ENCODE peak calls at places on chromosomes 2 and 18, in ten cellular contexts. S is breast epithelium, R is HepG2, V is sigmoid colon, Y is prostate gland, C is K562, U is spleen, H is HCT116, O is upper lobe of left lung, W is H1. G is an unnamed sample. For H3K36me3, the result is how much of the 10 kb centered on the place peaks cover.

GRCh38 chr18:48488388-48488850 is 50.4 kb upstream of the CTIF start:
- DNase-seq in S (no peak), R (peak), V (no peak), Y (peak), C (no peak), U (no peak), H (peak), O (no peak), W (no peak), G (no peak)

GRCh38 chr18:54148678-54149077 is 75.8 kb downstream of the MBD2 start:
- DNase-seq in S (no peak), R (no peak), V (no peak), Y (no peak), C (no peak), U (no peak), H (no peak), O (no peak), W (no peak), G (no peak)

GRCh38 chr2:234852941-234853340 is 98.9 kb upstream of the SH3BP4 start:
- DNase-seq in S (no peak), R (no peak), V (no peak), Y (no peak), C (no peak), U (no peak), H (no peak), O (no peak), W (no peak), G (no peak)

GRCh38 chr2:8631465-8632005 is 50.3 kb upstream of the ID2 start:
- DNase-seq in S (no peak), R (no peak), V (no peak), Y (no peak), C (no peak), U (peak), H (no peak), O (no peak), W (no peak), G (no peak)

GRCh38 chr2:112154246-112155110 is 16.3 kb downstream of the FBLN7 start:
- DNase-seq in S (no peak), R (no peak), V (no peak), Y (no peak), C (no peak), U (no peak), H (no peak), O (no peak), W (no peak), G (peak)

GRCh38 chr2:219207884-219208740 is 1.5 kb downstream of the ZFAND2B start:
- DNase-seq in S (no peak), R (peak), V (peak), Y (peak), C (no peak), U (peak), H (no peak), O (no peak), W (no peak), G (peak)

GRCh38 chr18:48838921-48839818 is 111.6 kb downstream of the SMAD7 start:
- DNase-seq in S (no peak), R (no peak), V (no peak), Y (no peak), C (no peak), U (peak), H (no peak), O (no peak), W (no peak), G (no peak)

GRCh38 chr2:51710222-51710621 is 678.3 kb upstream of the NRXN1 start:
- DNase-seq in S (no peak), R (peak), V (no peak), Y (no peak), C (no peak), U (no peak), H (peak), O (no peak), W (peak), G (no peak)

GRCh38 chr2:69959425-69959824 is 2.0 kb downstream of the ASPRV1 start:
- DNase-seq in S (no peak), R (no peak), V (no peak), Y (no peak), C (no peak), U (no peak), H (no peak), O (no peak), W (no peak), G (no peak)

GRCh38 chr2:74876081-74876886 is 42.4 kb downstream of the HK2 start:
- DNase-seq in S (no peak), R (peak), V (no peak), Y (peak), C (peak), U (no peak), H (no peak), O (no peak), W (no peak), G (no peak)

GRCh38 chr18:77905011-77905410 is 655.4 kb downstream of the GALR1 start:
- DNase-seq in S (no peak), R (no peak), V (no peak), Y (no peak), C (no peak), U (no peak), H (no peak), O (peak), W (no peak), G (no peak)

GRCh38 chr18:59049726-59050660 is 89.7 kb upstream of the SEC11C start:
- DNase-seq in S (no peak), R (no peak), V (no peak), Y (no peak), C (no peak), U (peak), H (no peak), O (no peak), W (no peak), G (no peak)

GRCh38 chr2:111057721-111058120 is 63.0 kb upstream of the BCL2L11 start:
- DNase-seq in S (no peak), R (no peak), V (no peak), Y (no peak), C (no peak), U (no peak), H (no peak), O (peak), W (no peak), G (no peak)

GRCh38 chr2:237431372-237431771 is 17.4 kb upstream of the COL6A3 start:
- DNase-seq in S (no peak), R (no peak), V (no peak), Y (no peak), C (no peak), U (no peak), H (no peak), O (no peak), W (no peak), G (no peak)

GRCh38 chr18:76149728-76150127 is 345.3 kb downstream of the ZNF516 start:
- DNase-seq in S (no peak), R (no peak), V (no peak), Y (no peak), C (no peak), U (no peak), H (no peak), O (no peak), W (no peak), G (no peak)

GRCh38 chr2:164879901-164880535 is 38.4 kb upstream of the COBLL1 start:
- DNase-seq in S (no peak), R (no peak), V (no peak), Y (no peak), C (no peak), U (no peak), H (no peak), O (no peak), W (no peak), G (no peak)

GRCh38 chr2:181789827-181790448 is 101.6 kb upstream of the ITPRID2 start:
- DNase-seq in S (no peak), R (no peak), V (no peak), Y (no peak), C (no peak), U (no peak), H (no peak), O (no peak), W (no peak), G (no peak)

GRCh38 chr18:13726972-13727331 is 479 bp downstream of the RNMT start:
- DNase-seq in S (peak), R (peak), V (peak), Y (peak), C (no peak), U (no peak), H (no peak), O (peak), W (no peak), G (no peak)

GRCh38 chr2:97945791-97946190 is 50.0 kb downstream of the TMEM131 start:
- DNase-seq in S (no peak), R (no peak), V (no peak), Y (no peak), C (no peak), U (no peak), H (no peak), O (no peak), W (no peak), G (no peak)

GRCh38 chr18:61908661-61909060 is 15.9 kb upstream of the RNF152 start:
- DNase-seq in S (no peak), R (no peak), V (no peak), Y (no peak), C (no peak), U (no peak), H (no peak), O (no peak), W (no peak), G (no peak)

GRCh38 chr18:61572871-61573270 is 239.6 kb downstream of the CDH20 start:
- DNase-seq in S (no peak), R (no peak), V (no peak), Y (no peak), C (no peak), U (no peak), H (no peak), O (no peak), W (no peak), G (no peak)

GRCh38 chr2:119158563-119159347 is at the start of gene C1QL2:
- DNase-seq in S (no peak), R (no peak), V (no peak), Y (no peak), C (no peak), U (no peak), H (no peak), O (peak), W (no peak), G (no peak)

GRCh38 chr2:99439989-99440388 is 49.8 kb downstream of the REV1 start:
- DNase-seq in S (no peak), R (no peak), V (no peak), Y (no peak), C (no peak), U (no peak), H (no peak), O (no peak), W (no peak), G (no peak)

GRCh38 chr18:74141638-74142037 is 6.0 kb downstream of the FBXO15 start:
- DNase-seq in S (peak), R (no peak), V (no peak), Y (peak), C (no peak), U (no peak), H (no peak), O (no peak), W (no peak), G (no peak)

GRCh38 chr2:32342811-32343210 is 14.0 kb upstream of the BIRC6 start:
- DNase-seq in S (no peak), R (no peak), V (no peak), Y (no peak), C (no peak), U (peak), H (no peak), O (no peak), W (no peak), G (no peak)

GRCh38 chr2:218879881-218880748 is 537 bp upstream of the WNT10A start:
- DNase-seq in S (no peak), R (no peak), V (no peak), Y (no peak), C (peak), U (peak), H (no peak), O (peak), W (no peak), G (no peak)

GRCh38 chr2:41736105-41736567 is 311.7 kb upstream of the PKDCC start:
- DNase-seq in S (no peak), R (no peak), V (no peak), Y (no peak), C (no peak), U (no peak), H (no peak), O (no peak), W (no peak), G (no peak)

GRCh38 chr2:174334781-174335604 is at the start of gene SP9:
- DNase-seq in S (no peak), R (peak), V (no peak), Y (no peak), C (peak), U (no peak), H (no peak), O (peak), W (no peak), G (no peak)
- TF ChIP-seq POLR2A in S (no peak), R (no peak), V (no peak), Y (no peak), C (no peak), U (no peak), H (no peak), O (no peak), W (no peak), G (no peak)

GRCh38 chr2:72138011-72138881 is 9.4 kb downstream of the CYP26B1 start:
- DNase-seq in S (no peak), R (peak), V (peak), Y (no peak), C (no peak), U (peak), H (no peak), O (peak), W (no peak), G (no peak)
- TF ChIP-seq POLR2AphosphoS5 in S (no peak), R (no peak), V (no peak), Y (no peak), C (no peak), U (no peak), H (no peak), O (no peak), W (no peak), G (no peak)

GRCh38 chr2:28380185-28380584 is 12.5 kb upstream of the FOSL2 start:
- DNase-seq in S (no peak), R (no peak), V (no peak), Y (no peak), C (no peak), U (no peak), H (no peak), O (no peak), W (no peak), G (no peak)
- H3K36me3 ChIP-seq in S (under half), R (under half), V (under half), Y (under half), C (under half), U (under half), H (under half), O (under half), W (under half), G (under half)

GRCh38 chr2:18551623-18552022 is 8.8 kb downstream of the RDH14 start:
- DNase-seq in S (no peak), R (no peak), V (no peak), Y (no peak), C (no peak), U (no peak), H (no peak), O (no peak), W (no peak), G (no peak)

GRCh38 chr2:18546586-18546985 is 13.9 kb downstream of the RDH14 start:
- DNase-seq in S (no peak), R (peak), V (no peak), Y (no peak), C (no peak), U (no peak), H (no peak), O (no peak), W (no peak), G (no peak)

GRCh38 chr2:18551169-18551568 is 9.3 kb downstream of the RDH14 start:
- DNase-seq in S (no peak), R (peak), V (no peak), Y (no peak), C (no peak), U (no peak), H (no peak), O (no peak), W (no peak), G (no peak)

GRCh38 chr2:18550383-18550905 is 10.0 kb downstream of the RDH14 start:
- DNase-seq in S (no peak), R (no peak), V (no peak), Y (no peak), C (no peak), U (no peak), H (no peak), O (no peak), W (no peak), G (no peak)

GRCh38 chr2:18548618-18549017 is 11.8 kb downstream of the RDH14 start:
- DNase-seq in S (no peak), R (no peak), V (no peak), Y (no peak), C (no peak), U (no peak), H (no peak), O (no peak), W (no peak), G (no peak)
- TF ChIP-seq POLR2A in S (no peak), R (no peak), V (no peak), Y (no peak), C (no peak), U (no peak), H (no peak), O (no peak), W (no peak), G (no peak)

DNA sequence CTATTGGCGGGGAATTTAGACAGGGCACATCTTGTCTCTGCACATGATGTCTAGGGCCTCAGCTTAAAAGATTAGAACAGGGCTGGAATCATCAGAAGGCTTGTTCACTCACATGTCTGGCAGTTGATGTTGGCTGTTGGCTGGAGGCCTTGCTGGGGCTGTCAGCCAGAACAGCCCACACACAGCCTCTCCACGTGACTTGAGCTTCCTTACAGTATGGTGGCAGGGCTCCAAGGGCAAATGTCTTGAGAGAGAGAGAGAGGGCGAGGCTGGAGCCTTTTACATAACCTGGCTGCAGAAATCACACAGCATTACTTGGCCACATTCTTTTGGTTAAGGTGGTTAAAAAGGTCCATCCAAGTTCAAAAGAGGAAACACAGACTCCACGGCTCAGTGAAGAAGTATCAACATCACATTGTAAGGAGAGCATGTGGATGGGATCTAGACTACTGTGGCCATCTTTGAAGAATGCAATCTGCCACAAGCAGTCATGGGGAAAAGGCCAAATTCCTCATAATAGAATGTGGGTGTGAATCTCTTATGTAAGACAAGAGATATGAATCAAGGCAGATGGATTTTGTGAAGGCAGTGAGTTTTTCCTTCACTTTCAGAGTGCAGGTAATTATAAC is 30.4 kb downstream of the SRSF7 start:
- DNase-seq in S (peak), R (no peak), V (peak), Y (peak), C (no peak), U (no peak), H (no peak), O (peak), W (no peak), G (no peak)
- TF ChIP-seq POLR2AphosphoS5 in S (peak), R (no peak), V (peak), Y (peak), C (no peak), U (peak), H (no peak), O (peak), W (no peak), G (peak)

DNA sequence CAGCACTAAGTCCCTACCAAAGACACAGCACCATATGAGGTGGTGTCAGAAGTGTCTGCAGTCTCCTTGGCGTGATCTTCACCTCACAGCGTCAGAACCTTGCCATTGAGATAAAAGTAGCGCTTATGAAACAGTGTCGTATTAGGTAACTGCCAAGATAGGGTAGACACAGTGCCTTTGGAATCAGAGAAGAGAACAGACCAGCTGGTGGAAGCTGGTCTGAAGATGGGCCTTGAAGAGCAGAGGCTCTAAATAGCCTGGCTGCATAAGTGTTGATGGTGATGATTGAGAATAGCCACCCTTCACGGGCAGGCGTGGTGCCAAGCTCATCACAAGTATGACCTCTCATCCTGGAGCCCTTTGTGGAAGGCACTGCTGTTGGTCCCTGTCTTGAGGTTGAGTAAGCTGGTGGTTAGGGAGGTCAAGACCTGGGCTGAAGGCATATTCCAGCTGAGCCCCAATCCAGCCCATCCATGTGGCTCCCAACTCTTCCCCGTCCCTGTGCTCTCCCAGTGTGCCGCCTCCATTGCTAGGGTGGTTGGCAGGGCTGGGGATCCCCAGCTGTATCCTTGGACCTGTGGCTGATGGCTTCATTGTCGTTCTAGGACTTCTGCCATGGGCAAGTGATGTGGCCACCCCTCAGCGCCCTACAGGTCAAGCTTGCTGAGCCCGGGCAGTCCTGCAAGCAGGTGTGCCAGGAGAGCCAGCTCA is 187.4 kb downstream of the MGAT5 start:
- DNase-seq in S (no peak), R (no peak), V (no peak), Y (no peak), C (no peak), U (peak), H (no peak), O (no peak), W (no peak), G (no peak)
- H3K36me3 ChIP-seq in S (under half), R (half or more), V (under half), Y (under half), C (under half), U (half or more), H (under half), O (under half), W (under half), G (under half)